ENCODE peak calls at places on chromosomes 1 and 21, in seven cellular contexts. E is fibroblast of mammary gland, B is mesothelial cell of epicardium, I is nephron progenitor cell, A is GM13976, O is PC-3, P is WTC11. M is an unnamed sample.

GRCh38 chr1:18936814-18937481 is 19.5 kb downstream of the IFFO2 start:
- DNase-seq in P (no peak), E (no peak), B (no peak), I (no peak), A (no peak), O (no peak), M (no peak)

GRCh38 chr1:59432531-59433439 is 135.9 kb downstream of the FGGY start:
- DNase-seq in A (peak; percentile 46), O (no peak), E (no peak), P (no peak), B (no peak), I (no peak), M (no peak)

GRCh38 chr1:20410555-20410954 is 75.5 kb downstream of the CAMK2N1 start:
- DNase-seq in A (no peak), B (no peak), I (no peak), E (peak; percentile 30), O (no peak), P (no peak), M (no peak)

GRCh38 chr21:33924766-33925100 is 9.1 kb upstream of the ATP5PO start:
- DNase-seq in O (peak; percentile 74), I (no peak), P (no peak), B (no peak), A (no peak), E (no peak), M (no peak)

GRCh38 chr1:26164036-26164927 is 4.5 kb downstream of the C1orf232 start:
- DNase-seq in I (peak; percentile 91), B (peak; percentile 62), E (peak; percentile 9), A (peak; percentile 83), O (peak; percentile 30), P (peak; percentile 77), M (no peak)

GRCh38 chr1:95622609-95623008 is 388.6 kb downstream of the RWDD3 start:
- DNase-seq in O (no peak), E (no peak), A (no peak), P (no peak), B (no peak), I (no peak), M (no peak)

GRCh38 chr1:16915627-16915973 is 6.1 kb upstream of the CROCC start:
- DNase-seq in A (no peak), P (no peak), O (no peak), E (peak; percentile 44), B (no peak), I (no peak), M (no peak)

GRCh38 chr21:31030367-31031106 is 7.7 kb downstream of the KRTAP19-8 start:
- DNase-seq in P (no peak), O (no peak), B (no peak), A (peak; percentile 6), I (no peak), E (no peak), M (no peak)

GRCh38 chr1:192592493-192592892 is 16.9 kb downstream of the RGS1 start:
- DNase-seq in B (no peak), E (peak; percentile 24), O (no peak), A (no peak), I (no peak), P (no peak), M (no peak)

GRCh38 chr1:154972517-154973343 is 1.8 kb upstream of the CKS1B start:
- DNase-seq in A (no peak), O (peak; percentile 99), B (no peak), P (peak; percentile 91), E (peak; percentile 88), I (peak; percentile 61), M (no peak)

GRCh38 chr1:33256701-33257387 is 552 bp downstream of the ZNF362 start:
- DNase-seq in E (peak; percentile 71), B (no peak), P (peak; percentile 24), A (peak; percentile 61), I (peak; percentile 49), O (peak; percentile 87), M (no peak)

GRCh38 chr1:247347395-247348222 is 15.9 kb upstream of the ZNF496 start:
- DNase-seq in O (no peak), I (no peak), A (peak; percentile 38), E (no peak), B (no peak), P (peak; percentile 63), M (no peak)

GRCh38 chr1:29822895-29823294 is 586.6 kb downstream of the PTPRU start:
- DNase-seq in O (no peak), P (no peak), E (no peak), A (no peak), I (no peak), B (no peak), M (no peak)

GRCh38 chr1:29824025-29824424 is 587.7 kb downstream of the PTPRU start:
- DNase-seq in E (no peak), P (no peak), A (no peak), O (no peak), I (no peak), B (no peak), M (no peak)

GRCh38 chr1:29823536-29823935 is 587.2 kb downstream of the PTPRU start:
- DNase-seq in A (no peak), B (no peak), I (no peak), E (no peak), P (no peak), O (no peak), M (no peak)

GRCh38 chr1:29821605-29822004 is 585.3 kb downstream of the PTPRU start:
- DNase-seq in E (no peak), B (no peak), P (no peak), A (no peak), O (no peak), I (no peak), M (no peak)

DNA sequence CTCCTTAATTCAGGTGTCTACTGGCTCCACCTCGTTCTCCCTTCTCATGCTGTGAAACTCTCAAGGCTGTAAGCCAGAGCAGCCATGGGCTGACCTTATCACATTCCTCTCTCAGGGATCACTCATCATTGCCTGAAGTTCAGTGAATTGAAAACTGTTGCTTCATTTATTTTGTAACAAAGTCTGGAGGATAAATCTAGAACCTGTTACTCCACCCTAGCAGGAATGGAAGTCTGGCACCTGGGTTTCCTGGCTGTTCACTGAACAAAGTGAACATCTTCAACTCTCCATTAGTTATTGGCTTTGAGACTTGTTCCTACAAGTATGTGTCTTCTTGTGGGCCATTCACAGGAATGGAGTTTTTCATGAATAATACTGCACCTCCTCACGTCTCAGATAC is 584.1 kb downstream of the PTPRU start:
- DNase-seq in A (no peak), O (no peak), E (no peak), I (no peak), B (no peak), P (no peak), M (no peak)
- TF ChIP-seq CTCF in A (no peak), O (no peak), E (no peak), I (no peak), B (no peak), P (no peak), M (no peak)

GRCh38 chr1:168065511-168065910 is 71.2 kb downstream of the GPR161 start:
- DNase-seq in I (no peak), B (no peak), A (no peak), O (no peak), E (no peak), P (no peak), M (no peak)

GRCh38 chr1:168064216-168064615 is 72.5 kb downstream of the GPR161 start:
- DNase-seq in I (no peak), A (no peak), E (no peak), P (no peak), O (no peak), B (no peak), M (no peak)

DNA sequence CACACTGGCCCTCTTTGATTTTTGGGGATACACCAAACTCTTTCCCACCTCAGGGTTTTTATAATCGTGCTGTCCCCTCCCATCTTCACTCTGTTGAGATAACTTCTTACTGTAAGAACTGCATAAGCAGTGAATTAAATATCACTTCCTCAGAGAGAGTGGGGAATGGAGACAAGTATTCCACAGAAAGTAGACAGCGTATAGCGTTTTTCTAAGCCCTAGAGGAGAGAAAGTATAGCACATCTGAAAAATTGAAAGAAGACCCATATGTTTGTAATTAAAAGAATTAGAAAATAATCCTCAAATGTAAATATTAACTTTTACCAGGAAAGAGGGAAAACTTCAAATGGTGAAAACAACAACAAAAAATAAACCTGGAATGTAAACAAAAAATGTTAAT is 67.3 kb downstream of the GPR161 start:
- DNase-seq in E (no peak), B (no peak), I (no peak), P (no peak), A (no peak), O (no peak), M (no peak)
- TF ChIP-seq CTCF in E (no peak), B (no peak), I (no peak), P (no peak), A (no peak), O (no peak), M (no peak)

GRCh38 chr1:15465674-15466073 is 9.1 kb downstream of the CELA2A start:
- DNase-seq in P (no peak), B (no peak), E (no peak), I (no peak), A (no peak), O (no peak), M (no peak)

GRCh38 chr1:15469836-15470495 is 5.9 kb upstream of the CELA2B start:
- DNase-seq in A (no peak), P (no peak), O (no peak), B (no peak), E (no peak), I (no peak), M (no peak)

GRCh38 chr1:15472595-15472994 is 3.3 kb upstream of the CELA2B start:
- DNase-seq in O (no peak), P (no peak), I (no peak), B (no peak), E (no peak), A (no peak), M (no peak)

DNA sequence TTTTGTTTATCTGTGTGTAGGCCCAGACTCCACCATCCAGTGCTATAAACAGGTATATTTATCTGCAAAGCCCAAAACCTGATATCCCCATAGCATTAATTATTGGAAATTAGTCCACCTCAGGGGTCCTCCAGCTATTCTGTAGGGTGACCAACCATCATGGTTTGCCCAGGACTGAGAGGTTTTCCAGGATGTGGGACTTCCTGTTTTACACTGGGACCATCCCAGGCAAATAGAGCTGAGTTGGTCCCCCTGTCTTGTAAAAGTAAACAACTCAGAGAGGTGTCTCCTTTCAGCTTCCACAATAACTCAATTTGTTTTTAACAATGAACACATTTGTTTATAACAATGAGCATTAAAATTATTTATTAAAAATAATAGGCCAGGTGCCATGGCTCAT is 7.8 kb upstream of the CELA2B start:
- DNase-seq in O (no peak), B (no peak), A (no peak), E (no peak), P (no peak), I (no peak), M (no peak)
- TF ChIP-seq CTCF in O (no peak), B (no peak), A (no peak), E (no peak), P (no peak), I (no peak), M (no peak)

DNA sequence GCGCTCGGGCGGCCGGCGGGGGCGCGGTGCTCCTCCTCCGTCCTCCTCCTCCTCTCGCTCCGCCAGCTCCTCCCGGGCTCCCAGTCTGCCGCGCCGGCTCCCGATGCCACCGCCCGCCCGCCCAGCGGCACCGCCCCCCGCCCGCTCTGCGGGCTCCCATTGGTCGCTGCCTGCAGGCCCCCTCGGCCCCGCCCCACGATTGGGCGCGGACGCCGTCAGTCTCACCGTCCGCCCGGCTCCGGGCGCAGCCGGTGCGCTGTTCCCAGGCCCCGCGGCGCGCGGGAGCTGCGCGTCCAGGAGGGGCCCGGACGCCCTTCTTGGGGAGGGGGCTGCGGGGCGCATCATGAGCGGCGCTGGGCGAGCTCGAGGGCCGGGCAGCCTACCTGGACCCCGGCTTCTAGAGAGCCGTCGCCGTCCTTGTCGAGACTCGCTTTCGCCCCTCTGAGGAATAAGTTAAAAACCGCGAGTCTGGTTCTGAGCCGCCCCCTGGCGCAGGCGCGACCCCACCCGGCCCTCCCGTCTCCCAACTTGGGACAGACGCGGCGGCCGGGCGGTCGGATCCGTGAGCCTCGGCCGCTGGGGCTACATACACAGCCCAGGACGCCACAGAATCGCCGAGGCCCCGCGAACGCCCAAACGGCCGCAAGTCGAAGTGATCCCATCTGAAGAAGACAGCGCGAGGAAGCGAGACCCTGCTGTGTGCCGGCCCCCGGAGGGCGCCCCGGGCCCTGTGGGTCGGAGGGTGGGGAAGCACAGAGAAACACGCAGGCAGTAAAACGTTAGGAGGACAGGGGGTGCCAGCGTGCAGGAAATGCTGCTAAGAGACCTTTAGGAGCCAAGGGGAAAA is at the start of gene SIPA1L2:
- DNase-seq in I (peak; percentile 97), A (peak; percentile 99), B (peak; percentile 97), E (peak; percentile 79), O (peak; percentile 97), P (peak; percentile 94), M (peak; percentile 73)
- TF ChIP-seq CTCF in I (peak; percentile 43), A (no peak), B (peak; percentile 40), E (peak; percentile 57), O (peak; percentile 83), P (no peak), M (no peak)